ENCODE peak calls at places on chromosomes 12 and 14, in eight cellular contexts. One of them, this sample, is unnamed.

GRCh38 chr14:105072381-105072861 is 7.2 kb upstream of the GPR132 start:
- DNase-seq in DMS79: peak; percentile 71
- DNase-seq in ELF-1: no peak
- DNase-seq in posterior cingulate gyrus: no peak
- DNase-seq in nucleus accumbens: no peak
- DNase-seq in substantia nigra: no peak
- DNase-seq in AG04449: no peak
- DNase-seq in IMR-90: no peak
- DNase-seq in this sample: no peak

GRCh38 chr14:75562494-75562893 is 15.9 kb upstream of the FLVCR2 start:
- DNase-seq in DMS79: no peak
- DNase-seq in ELF-1: no peak
- DNase-seq in posterior cingulate gyrus: no peak
- DNase-seq in nucleus accumbens: no peak
- DNase-seq in substantia nigra: no peak
- DNase-seq in AG04449: no peak
- DNase-seq in IMR-90: no peak
- DNase-seq in this sample: no peak

GRCh38 chr14:68364823-68365222 is 428.0 kb downstream of the ZFP36L1 start:
- DNase-seq in DMS79: no peak
- DNase-seq in ELF-1: no peak
- DNase-seq in posterior cingulate gyrus: no peak
- DNase-seq in nucleus accumbens: no peak
- DNase-seq in substantia nigra: no peak
- DNase-seq in AG04449: no peak
- DNase-seq in IMR-90: no peak
- DNase-seq in this sample: no peak

GRCh38 chr14:97077253-97077653 is 280.1 kb downstream of the VRK1 start:
- DNase-seq in DMS79: peak; percentile 74
- DNase-seq in ELF-1: peak; percentile 34
- DNase-seq in posterior cingulate gyrus: peak; percentile 21
- DNase-seq in nucleus accumbens: peak; percentile 8
- DNase-seq in substantia nigra: peak; percentile 4
- DNase-seq in AG04449: no peak
- DNase-seq in IMR-90: no peak
- DNase-seq in this sample: peak; percentile 6

GRCh38 chr14:74459289-74459946 is 33.4 kb upstream of the SYNDIG1L start:
- DNase-seq in DMS79: no peak
- DNase-seq in ELF-1: peak; percentile 69
- DNase-seq in posterior cingulate gyrus: no peak
- DNase-seq in nucleus accumbens: no peak
- DNase-seq in substantia nigra: no peak
- DNase-seq in AG04449: no peak
- DNase-seq in IMR-90: peak; percentile 69
- DNase-seq in this sample: peak; percentile 70

GRCh38 chr14:55073856-55074255 is 22.4 kb downstream of the MAPK1IP1L start:
- DNase-seq in DMS79: no peak
- DNase-seq in ELF-1: no peak
- DNase-seq in posterior cingulate gyrus: no peak
- DNase-seq in nucleus accumbens: no peak
- DNase-seq in substantia nigra: no peak
- DNase-seq in AG04449: no peak
- DNase-seq in IMR-90: peak; percentile 81
- DNase-seq in this sample: peak; percentile 81

GRCh38 chr12:130457215-130457614 is 119.5 kb downstream of the PIWIL1 start:
- DNase-seq in DMS79: no peak
- DNase-seq in ELF-1: no peak
- DNase-seq in posterior cingulate gyrus: no peak
- DNase-seq in nucleus accumbens: no peak
- DNase-seq in substantia nigra: no peak
- DNase-seq in AG04449: no peak
- DNase-seq in IMR-90: no peak
- DNase-seq in this sample: no peak

GRCh38 chr14:52860209-52860608 is 68.8 kb upstream of the GNPNAT1 start:
- DNase-seq in DMS79: no peak
- DNase-seq in ELF-1: no peak
- DNase-seq in posterior cingulate gyrus: no peak
- DNase-seq in nucleus accumbens: no peak
- DNase-seq in substantia nigra: no peak
- DNase-seq in AG04449: no peak
- DNase-seq in IMR-90: no peak
- DNase-seq in this sample: no peak

GRCh38 chr12:54277823-54278276 is 2.1 kb downstream of the CBX5 start:
- DNase-seq in DMS79: no peak
- DNase-seq in ELF-1: no peak
- DNase-seq in posterior cingulate gyrus: no peak
- DNase-seq in nucleus accumbens: no peak
- DNase-seq in substantia nigra: no peak
- DNase-seq in AG04449: no peak
- DNase-seq in IMR-90: no peak
- DNase-seq in this sample: peak; percentile 41